ENCODE peak calls at places on chromosomes 13 and 19, in seven cellular contexts. W is epithelial cell of proximal tubule, I is AG10803, P is retinal pigment epithelial cell, D is BE2C, A is colonic mucosa, G is IMR-90. C is an unnamed sample.

GRCh38 chr19:42424712-42425131 is 2.5 kb downstream of the LIPE start:
- DNase-seq in I (no peak), A (no peak), P (no peak), W (no peak), D (no peak), G (no peak), C (no peak)

GRCh38 chr19:55118401-55118991 is 1.1 kb upstream of the PPP1R12C start:
- DNase-seq in G (no peak), A (peak; percentile 78), P (no peak), D (no peak), W (no peak), I (peak; percentile 30), C (peak; percentile 31)

GRCh38 chr19:38842439-38843174 is 7.2 kb downstream of the HNRNPL start:
- DNase-seq in G (no peak), D (no peak), A (no peak), P (no peak), W (no peak), I (no peak), C (no peak)

GRCh38 chr19:36837525-36837901 is 674 bp downstream of the ZNF790 start:
- DNase-seq in P (no peak), A (no peak), W (no peak), D (no peak), G (no peak), I (no peak), C (no peak)

GRCh38 chr19:39398297-39398864 is 7.2 kb downstream of the MED29 start:
- DNase-seq in P (no peak), D (no peak), W (no peak), I (peak; percentile 89), A (peak; percentile 89), G (peak; percentile 84), C (peak; percentile 96)

GRCh38 chr13:46575843-46576242 is 22.9 kb downstream of the LRCH1 start:
- DNase-seq in A (no peak), D (no peak), W (no peak), P (peak; percentile 93), I (peak; percentile 93), G (peak; percentile 89), C (peak; percentile 76)

GRCh38 chr13:78630509-78630908 is 27.2 kb upstream of the POU4F1 start:
- DNase-seq in A (no peak), W (no peak), I (no peak), G (no peak), D (no peak), P (no peak), C (no peak)

GRCh38 chr19:29326849-29327840 is 114.2 kb upstream of the UQCRFS1 start:
- DNase-seq in W (no peak), A (no peak), G (no peak), D (no peak), P (no peak), I (no peak), C (no peak)

GRCh38 chr13:98454389-98454881 is 122.5 kb downstream of the STK24 start:
- DNase-seq in P (no peak), A (no peak), D (no peak), I (peak; percentile 97), W (no peak), G (peak; percentile 94), C (peak; percentile 93)

GRCh38 chr13:112443191-112444000 is 67.2 kb downstream of the SPACA7 start:
- DNase-seq in D (no peak), A (peak; percentile 18), I (no peak), G (no peak), W (no peak), P (no peak), C (no peak)

GRCh38 chr13:80341771-80342271 is 895 bp upstream of the SPRY2 start:
- DNase-seq in I (no peak), A (peak; percentile 67), G (peak; percentile 43), W (no peak), D (peak; percentile 81), P (peak; percentile 94), C (no peak)

GRCh38 chr13:80341098-80341701 is at the start of gene SPRY2:
- DNase-seq in P (peak; percentile 97), I (peak; percentile 96), G (peak; percentile 96), W (peak; percentile 78), D (peak; percentile 96), A (peak; percentile 94), C (peak; percentile 99)

GRCh38 chr13:80339841-80340642 is 884 bp downstream of the SPRY2 start:
- DNase-seq in I (no peak), D (peak; percentile 49), G (peak; percentile 42), P (no peak), W (no peak), A (peak; percentile 67), C (no peak)

GRCh38 chr13:80340643-80341097 is 256 bp downstream of the SPRY2 start:
- DNase-seq in A (no peak), P (no peak), G (peak; percentile 70), D (no peak), W (no peak), I (peak; percentile 69), C (no peak)

GRCh38 chr13:80342541-80343371 is 1.8 kb upstream of the SPRY2 start:
- DNase-seq in W (no peak), P (no peak), I (peak; percentile 60), D (peak; percentile 87), G (peak; percentile 66), A (peak; percentile 89), C (peak; percentile 77)
- H3K4me3 ChIP-seq in W (peak overlapping the region; percentile 88), P (peak overlapping the region; percentile 100), I (peak overlapping the region; percentile 82), D (peak overlapping the region; percentile 100), G (peak overlapping the region; percentile 53), A (peak overlapping the region; percentile 55), C (peak overlapping the region; percentile 74)

GRCh38 chr19:17582613-17583012 is 27.2 kb downstream of the COLGALT1 start:
- DNase-seq in A (no peak), P (no peak), G (no peak), D (no peak), W (no peak), I (no peak), C (no peak)
- TF ChIP-seq CTCF in A (no peak), P (no peak), G (no peak), D (no peak), W (no peak), I (no peak), C (no peak)

DNA sequence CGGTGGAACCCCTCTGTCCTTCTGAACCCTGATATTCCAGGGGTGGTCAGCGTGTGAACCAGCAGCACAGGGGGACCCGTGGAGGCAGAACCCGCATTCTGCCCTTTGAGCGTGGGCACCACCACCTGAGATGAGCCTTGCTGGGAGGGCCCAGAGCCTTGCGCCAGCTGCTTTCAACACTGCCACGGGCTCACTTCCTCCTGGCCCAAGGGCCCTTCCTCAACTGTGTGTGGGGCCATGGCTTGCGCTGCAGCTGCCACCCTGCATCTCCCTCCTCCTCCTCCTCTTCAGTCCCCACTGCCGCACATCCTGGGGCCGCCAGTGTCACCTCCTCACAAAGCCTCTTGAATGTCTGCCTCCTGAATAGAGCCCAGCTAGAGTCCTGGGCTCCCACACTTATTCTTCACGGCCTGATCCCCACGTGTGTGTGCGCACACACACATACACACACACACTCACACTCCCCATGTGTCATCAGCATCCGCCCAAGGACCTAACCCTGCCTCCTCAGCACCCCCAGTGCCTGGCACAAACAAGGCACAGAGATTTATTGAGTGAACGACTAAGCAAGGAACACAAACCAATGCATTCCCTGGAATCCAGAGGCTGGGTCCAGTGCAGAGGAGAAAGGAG is 26.9 kb upstream of the TMEM160 start:
- DNase-seq in W (no peak), I (peak; percentile 17), D (no peak), A (no peak), P (no peak), G (peak; percentile 12), C (no peak)
- H3K4me3 ChIP-seq in W (no peak overlapping the region), I (no peak overlapping the region), D (no peak overlapping the region), A (no peak overlapping the region), P (no peak overlapping the region), G (no peak overlapping the region), C (no peak overlapping the region)

GRCh38 chr19:19528721-19529490 is at the start of gene YJEFN3:
- DNase-seq in P (no peak), W (no peak), A (no peak), G (peak; percentile 19), I (no peak), D (peak; percentile 86), C (peak; percentile 74)

GRCh38 chr19:19530889-19531288 is 2.2 kb downstream of the YJEFN3 start:
- DNase-seq in P (no peak), I (no peak), D (no peak), W (no peak), G (no peak), A (no peak), C (no peak)

GRCh38 chr19:19531951-19532805 is 3.5 kb downstream of the YJEFN3 start:
- DNase-seq in A (peak; percentile 85), P (no peak), I (peak; percentile 44), W (no peak), D (peak; percentile 85), G (peak; percentile 44), C (peak; percentile 88)

GRCh38 chr19:19529783-19530422 is 1.2 kb downstream of the YJEFN3 start:
- DNase-seq in P (no peak), G (no peak), I (no peak), A (no peak), W (no peak), D (no peak), C (no peak)

GRCh38 chr19:19530423-19530804 is 1.7 kb downstream of the YJEFN3 start:
- DNase-seq in P (no peak), W (no peak), A (no peak), I (no peak), D (no peak), G (peak; percentile 36), C (no peak)
- TF ChIP-seq CTCF in P (no peak), W (no peak), A (no peak), I (no peak), D (no peak), G (no peak), C (no peak)

GRCh38 chr19:46802152-46802551 is 13.8 kb upstream of the SLC1A5 start:
- DNase-seq in A (no peak), I (no peak), D (no peak), G (no peak), P (no peak), W (no peak), C (no peak)
- H3K4me3 ChIP-seq in A (no peak overlapping the region), I (no peak overlapping the region), D (no peak overlapping the region), G (no peak overlapping the region), P (no peak overlapping the region), W (no peak overlapping the region), C (no peak overlapping the region)

DNA sequence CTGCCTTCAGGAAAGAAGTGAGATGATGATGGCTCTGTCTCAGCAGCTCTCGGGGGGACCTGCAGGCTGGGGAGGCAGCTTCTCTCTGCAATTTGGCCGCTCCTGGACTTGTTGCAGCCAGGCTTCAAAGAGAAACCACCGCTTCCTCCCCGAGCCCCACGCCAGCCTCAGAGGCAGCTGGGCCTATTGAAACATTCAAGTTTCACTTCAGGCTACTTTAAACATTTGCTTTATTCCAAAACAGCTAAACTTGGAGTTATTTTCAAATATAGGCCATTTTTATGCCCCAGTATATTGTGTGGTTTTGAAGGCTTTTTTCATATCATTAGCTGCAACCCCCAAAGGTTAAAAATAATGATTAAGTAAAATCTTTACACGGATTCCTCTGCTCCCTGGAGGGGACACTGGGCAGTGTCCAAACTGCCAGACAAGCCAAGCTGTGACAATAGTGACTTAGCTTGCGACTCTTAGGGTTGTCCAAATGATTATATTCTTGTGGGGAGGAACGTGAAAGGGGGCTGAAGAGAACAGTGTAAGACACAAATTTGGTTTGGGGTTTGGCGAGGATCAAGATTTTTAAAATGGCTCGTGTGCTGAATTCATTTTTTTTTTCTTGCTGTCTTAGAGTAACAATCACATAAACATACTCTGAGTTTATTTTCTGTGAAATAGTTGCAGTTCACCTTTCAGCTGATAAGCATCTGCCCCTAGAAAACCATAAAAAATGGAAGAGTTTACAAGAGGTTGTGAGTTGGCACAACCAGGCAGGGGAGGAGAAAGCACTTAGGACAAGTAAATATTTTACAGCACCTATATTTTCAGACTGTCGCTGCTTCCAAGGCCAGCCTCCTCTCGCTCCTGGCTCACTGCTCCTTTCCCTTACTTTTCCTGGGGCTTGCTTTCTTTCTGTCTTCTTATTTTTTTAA is 330.6 kb downstream of the DLEU7 start:
- DNase-seq in D (no peak), I (peak; percentile 62), G (peak; percentile 61), A (peak; percentile 70), P (no peak), W (no peak), C (peak; percentile 37)
- TF ChIP-seq CTCF in D (no peak), I (no peak), G (no peak), A (no peak), P (no peak), W (peak; percentile 10), C (no peak)